ENCODE peak calls at places on chromosomes 2 and 18, in nine cellular contexts. One of them, this sample, is unnamed.

GRCh38 chr2:60260646-60261296 is 292.7 kb downstream of the BCL11A start:
- DNase-seq in astrocyte: no peak
- DNase-seq in hepatocyte: no peak
- DNase-seq in uterus: no peak
- DNase-seq in transverse colon: no peak
- DNase-seq in AG10803: peak
- DNase-seq in kidney epithelial cell: peak
- DNase-seq in IMR-90: no peak
- DNase-seq in choroid plexus epithelial cell: no peak
- DNase-seq in this sample: no peak

GRCh38 chr18:78716581-78716980 is 263.0 kb upstream of the SALL3 start:
- DNase-seq in AG10803: no peak
- DNase-seq in choroid plexus epithelial cell: no peak
- DNase-seq in kidney epithelial cell: no peak
- DNase-seq in hepatocyte: no peak
- DNase-seq in uterus: no peak
- DNase-seq in transverse colon: no peak
- DNase-seq in IMR-90: no peak
- DNase-seq in astrocyte: no peak
- DNase-seq in this sample: no peak

GRCh38 chr18:49640741-49641140 is 78.9 kb downstream of the LIPG start:
- DNase-seq in kidney epithelial cell: no peak
- DNase-seq in AG10803: no peak
- DNase-seq in astrocyte: no peak
- DNase-seq in IMR-90: no peak
- DNase-seq in choroid plexus epithelial cell: no peak
- DNase-seq in uterus: no peak
- DNase-seq in transverse colon: no peak
- DNase-seq in hepatocyte: no peak
- DNase-seq in this sample: no peak

GRCh38 chr2:159098374-159098773 is 129.9 kb downstream of the TANC1 start:
- DNase-seq in kidney epithelial cell: no peak
- DNase-seq in astrocyte: no peak
- DNase-seq in hepatocyte: no peak
- DNase-seq in transverse colon: no peak
- DNase-seq in uterus: no peak
- DNase-seq in IMR-90: no peak
- DNase-seq in choroid plexus epithelial cell: no peak
- DNase-seq in AG10803: no peak
- DNase-seq in this sample: no peak

GRCh38 chr2:41872646-41873045 is 175.2 kb upstream of the PKDCC start:
- DNase-seq in transverse colon: no peak
- DNase-seq in kidney epithelial cell: no peak
- DNase-seq in astrocyte: peak
- DNase-seq in IMR-90: peak
- DNase-seq in AG10803: peak
- DNase-seq in hepatocyte: no peak
- DNase-seq in choroid plexus epithelial cell: peak
- DNase-seq in uterus: no peak
- DNase-seq in this sample: no peak

GRCh38 chr2:99939135-99939534 is 203.3 kb downstream of the AFF3 start:
- DNase-seq in AG10803: no peak
- DNase-seq in hepatocyte: peak
- DNase-seq in kidney epithelial cell: no peak
- DNase-seq in choroid plexus epithelial cell: no peak
- DNase-seq in uterus: no peak
- DNase-seq in transverse colon: no peak
- DNase-seq in astrocyte: no peak
- DNase-seq in IMR-90: no peak
- DNase-seq in this sample: no peak

GRCh38 chr18:525066-525797 is 24.7 kb upstream of the COLEC12 start:
- DNase-seq in kidney epithelial cell: peak
- DNase-seq in astrocyte: peak
- DNase-seq in hepatocyte: no peak
- DNase-seq in uterus: peak
- DNase-seq in choroid plexus epithelial cell: peak
- DNase-seq in AG10803: peak
- DNase-seq in transverse colon: no peak
- DNase-seq in IMR-90: peak
- DNase-seq in this sample: no peak

GRCh38 chr18:26777316-26778053 is 88.0 kb downstream of the AQP4 start:
- DNase-seq in transverse colon: no peak
- DNase-seq in choroid plexus epithelial cell: peak
- DNase-seq in uterus: no peak
- DNase-seq in kidney epithelial cell: no peak
- DNase-seq in hepatocyte: peak
- DNase-seq in astrocyte: peak
- DNase-seq in AG10803: no peak
- DNase-seq in IMR-90: no peak
- DNase-seq in this sample: no peak

GRCh38 chr2:121501070-121501469 is 29.6 kb upstream of the RNU4ATAC start:
- DNase-seq in AG10803: peak
- DNase-seq in kidney epithelial cell: no peak
- DNase-seq in transverse colon: no peak
- DNase-seq in astrocyte: peak
- DNase-seq in hepatocyte: no peak
- DNase-seq in uterus: no peak
- DNase-seq in choroid plexus epithelial cell: peak
- DNase-seq in IMR-90: peak
- DNase-seq in this sample: no peak

GRCh38 chr2:136085810-136086209 is 32.1 kb downstream of the CXCR4 start:
- DNase-seq in uterus: no peak
- DNase-seq in kidney epithelial cell: no peak
- DNase-seq in AG10803: no peak
- DNase-seq in hepatocyte: no peak
- DNase-seq in choroid plexus epithelial cell: peak
- DNase-seq in transverse colon: no peak
- DNase-seq in astrocyte: no peak
- DNase-seq in IMR-90: no peak
- DNase-seq in this sample: no peak

GRCh38 chr18:25561923-25562322 is 210.0 kb upstream of the ZNF521 start:
- DNase-seq in hepatocyte: peak
- DNase-seq in astrocyte: peak
- DNase-seq in transverse colon: peak
- DNase-seq in AG10803: peak
- DNase-seq in IMR-90: peak
- DNase-seq in kidney epithelial cell: no peak
- DNase-seq in choroid plexus epithelial cell: peak
- DNase-seq in uterus: no peak
- DNase-seq in this sample: peak

GRCh38 chr2:177703159-177703558 is 310.6 kb downstream of the AGPS start:
- DNase-seq in AG10803: no peak
- DNase-seq in astrocyte: no peak
- DNase-seq in kidney epithelial cell: no peak
- DNase-seq in choroid plexus epithelial cell: no peak
- DNase-seq in IMR-90: no peak
- DNase-seq in hepatocyte: no peak
- DNase-seq in transverse colon: no peak
- DNase-seq in uterus: no peak
- DNase-seq in this sample: no peak

GRCh38 chr18:48358868-48359267 is 50.3 kb downstream of the ZBTB7C start:
- DNase-seq in astrocyte: no peak
- DNase-seq in choroid plexus epithelial cell: no peak
- DNase-seq in IMR-90: no peak
- DNase-seq in transverse colon: no peak
- DNase-seq in kidney epithelial cell: no peak
- DNase-seq in hepatocyte: no peak
- DNase-seq in uterus: no peak
- DNase-seq in AG10803: no peak
- DNase-seq in this sample: no peak

GRCh38 chr2:154992826-154993225 is 294.3 kb downstream of the KCNJ3 start:
- DNase-seq in hepatocyte: no peak
- DNase-seq in transverse colon: no peak
- DNase-seq in choroid plexus epithelial cell: no peak
- DNase-seq in astrocyte: no peak
- DNase-seq in kidney epithelial cell: no peak
- DNase-seq in uterus: no peak
- DNase-seq in IMR-90: no peak
- DNase-seq in AG10803: no peak
- DNase-seq in this sample: no peak

GRCh38 chr2:86476092-86476491 is 34.9 kb downstream of the KDM3A start:
- DNase-seq in hepatocyte: no peak
- DNase-seq in kidney epithelial cell: no peak
- DNase-seq in choroid plexus epithelial cell: peak
- DNase-seq in uterus: no peak
- DNase-seq in transverse colon: no peak
- DNase-seq in astrocyte: peak
- DNase-seq in AG10803: peak
- DNase-seq in IMR-90: peak
- DNase-seq in this sample: no peak

GRCh38 chr2:152646775-152647174 is 70.5 kb downstream of the PRPF40A start:
- DNase-seq in choroid plexus epithelial cell: peak
- DNase-seq in kidney epithelial cell: peak
- DNase-seq in IMR-90: peak
- DNase-seq in AG10803: peak
- DNase-seq in astrocyte: peak
- DNase-seq in transverse colon: no peak
- DNase-seq in hepatocyte: peak
- DNase-seq in uterus: no peak
- DNase-seq in this sample: no peak

DNA sequence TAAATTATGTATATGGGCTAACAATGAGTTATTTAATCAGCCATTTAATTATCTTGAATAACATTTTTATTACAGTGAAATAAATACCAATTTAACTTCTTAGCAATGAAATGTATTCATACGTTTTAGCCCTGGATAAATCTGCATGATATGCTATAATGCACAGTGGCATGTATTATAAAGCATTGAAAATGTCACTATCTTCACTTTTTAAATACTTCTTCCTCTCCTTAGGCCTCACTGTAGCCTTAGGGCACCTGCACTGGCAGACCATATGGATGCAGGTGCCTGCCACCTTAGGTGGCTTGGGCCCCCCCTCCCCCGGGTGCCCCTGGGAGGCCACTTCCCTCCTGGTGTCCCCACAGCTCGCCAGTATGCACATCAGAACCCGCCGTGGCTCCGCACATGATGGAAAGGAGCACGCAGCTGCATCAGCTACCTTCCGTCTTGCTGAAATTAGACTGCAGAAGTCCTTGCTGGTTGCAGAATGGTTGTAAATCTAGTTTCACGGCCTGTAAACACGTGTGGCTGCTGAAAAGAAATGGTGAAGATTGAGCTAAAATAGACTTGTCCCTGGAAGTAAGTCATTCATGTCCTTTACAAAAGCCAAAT is 56.7 kb downstream of the ADI1 start:
- DNase-seq in hepatocyte: no peak
- DNase-seq in choroid plexus epithelial cell: no peak
- DNase-seq in IMR-90: no peak
- DNase-seq in transverse colon: no peak
- DNase-seq in astrocyte: no peak
- DNase-seq in AG10803: no peak
- DNase-seq in kidney epithelial cell: no peak
- DNase-seq in uterus: peak
- DNase-seq in this sample: no peak
- TF ChIP-seq CTCF in hepatocyte: no peak
- TF ChIP-seq CTCF in choroid plexus epithelial cell: no peak
- TF ChIP-seq CTCF in IMR-90: no peak
- TF ChIP-seq CTCF in transverse colon: no peak
- TF ChIP-seq CTCF in astrocyte: no peak
- TF ChIP-seq CTCF in AG10803: no peak
- TF ChIP-seq CTCF in kidney epithelial cell: no peak
- TF ChIP-seq CTCF in uterus: no peak
- TF ChIP-seq CTCF in this sample: no peak

DNA sequence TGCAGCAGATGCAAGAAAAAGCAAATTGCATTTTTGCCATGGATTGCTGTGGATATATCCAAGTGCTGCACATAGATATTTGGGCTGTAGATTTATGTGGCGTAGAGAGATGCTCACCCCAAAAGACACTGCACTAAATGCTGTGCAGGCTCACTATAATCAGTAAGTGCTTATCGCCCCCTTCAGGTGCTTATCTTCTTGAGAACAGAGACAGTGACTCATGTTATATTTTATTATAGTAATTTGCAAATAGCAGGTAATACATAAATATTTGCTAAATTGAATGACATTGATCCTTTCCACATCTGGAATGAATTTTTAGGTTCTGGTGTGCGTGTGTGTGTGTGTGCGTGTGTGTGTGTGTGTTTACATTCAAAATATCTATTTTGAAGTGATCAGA is 36.8 kb upstream of the PLEKHM3 start:
- DNase-seq in AG10803: peak
- DNase-seq in astrocyte: peak
- DNase-seq in hepatocyte: peak
- DNase-seq in choroid plexus epithelial cell: peak
- DNase-seq in kidney epithelial cell: no peak
- DNase-seq in uterus: no peak
- DNase-seq in transverse colon: no peak
- DNase-seq in IMR-90: peak
- DNase-seq in this sample: no peak
- TF ChIP-seq CTCF in AG10803: peak
- TF ChIP-seq CTCF in astrocyte: peak
- TF ChIP-seq CTCF in hepatocyte: peak
- TF ChIP-seq CTCF in choroid plexus epithelial cell: peak
- TF ChIP-seq CTCF in kidney epithelial cell: no peak
- TF ChIP-seq CTCF in uterus: no peak
- TF ChIP-seq CTCF in transverse colon: peak
- TF ChIP-seq CTCF in IMR-90: peak
- TF ChIP-seq CTCF in this sample: peak

GRCh38 chr2:11534746-11535484 is 1.1 kb downstream of the GREB1 start:
- DNase-seq in astrocyte: no peak
- DNase-seq in uterus: no peak
- DNase-seq in AG10803: no peak
- DNase-seq in kidney epithelial cell: no peak
- DNase-seq in hepatocyte: no peak
- DNase-seq in transverse colon: no peak
- DNase-seq in choroid plexus epithelial cell: no peak
- DNase-seq in IMR-90: no peak
- DNase-seq in this sample: no peak
- TF ChIP-seq CTCF in astrocyte: peak
- TF ChIP-seq CTCF in uterus: no peak
- TF ChIP-seq CTCF in AG10803: no peak
- TF ChIP-seq CTCF in kidney epithelial cell: peak
- TF ChIP-seq CTCF in hepatocyte: peak
- TF ChIP-seq CTCF in transverse colon: no peak
- TF ChIP-seq CTCF in choroid plexus epithelial cell: peak
- TF ChIP-seq CTCF in IMR-90: no peak
- TF ChIP-seq CTCF in this sample: peak

DNA sequence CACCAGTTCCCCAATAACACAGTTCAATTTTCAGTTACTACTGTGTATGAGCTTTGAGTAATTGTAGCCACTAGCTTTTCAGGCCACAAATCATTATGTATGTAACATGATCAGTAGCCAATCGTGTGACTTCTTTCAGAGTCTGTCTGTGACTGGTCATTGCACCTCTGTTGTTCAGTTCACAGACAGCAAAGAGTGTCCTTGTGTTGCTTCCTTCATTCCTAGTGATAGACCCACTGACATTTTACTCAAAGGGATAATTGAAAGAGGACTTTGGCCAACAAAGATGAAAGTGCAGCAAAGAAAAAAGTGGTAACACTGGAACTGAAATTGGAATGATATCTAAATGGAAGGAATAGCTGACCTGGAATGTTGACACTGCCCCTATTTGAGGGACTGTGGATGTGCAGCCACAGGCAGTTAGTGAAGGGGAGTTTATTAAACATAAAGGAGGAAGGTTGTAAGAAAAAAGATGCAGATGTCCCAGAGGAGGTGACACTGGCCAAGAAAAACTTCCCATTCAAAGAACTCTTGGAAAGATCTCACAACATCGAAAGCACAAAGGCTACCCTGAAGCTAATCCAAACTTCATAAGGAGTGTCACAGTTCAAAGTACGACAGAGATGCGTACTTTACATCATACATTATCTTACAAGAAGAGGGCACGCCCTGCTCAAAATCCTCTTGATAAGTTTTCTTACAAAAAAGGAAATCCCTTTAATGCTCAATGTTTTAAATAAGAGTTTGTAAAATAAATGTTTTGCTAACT is 19.3 kb downstream of the TTC39C start:
- DNase-seq in choroid plexus epithelial cell: no peak
- DNase-seq in astrocyte: no peak
- DNase-seq in IMR-90: no peak
- DNase-seq in transverse colon: no peak
- DNase-seq in hepatocyte: no peak
- DNase-seq in uterus: no peak
- DNase-seq in kidney epithelial cell: no peak
- DNase-seq in AG10803: no peak
- DNase-seq in this sample: no peak
- TF ChIP-seq CTCF in choroid plexus epithelial cell: no peak
- TF ChIP-seq CTCF in astrocyte: no peak
- TF ChIP-seq CTCF in IMR-90: no peak
- TF ChIP-seq CTCF in transverse colon: no peak
- TF ChIP-seq CTCF in hepatocyte: no peak
- TF ChIP-seq CTCF in uterus: no peak
- TF ChIP-seq CTCF in kidney epithelial cell: no peak
- TF ChIP-seq CTCF in AG10803: no peak
- TF ChIP-seq CTCF in this sample: no peak

This sample was measured in GM13977.